ENCODE peak calls at places on chromosome 2, in six cellular contexts. B is A549, W is hepatocyte, I is H1, Y is transverse colon, J is brain microvascular endothelial cell. D is an unnamed sample.

GRCh38 chr2:219309278-219309677 is at the start of gene PTPRN:
- DNase-seq in Y (no peak), B (no peak), W (peak), J (peak), I (peak), D (no peak)

GRCh38 chr2:8616084-8616419 is 65.8 kb upstream of the ID2 start:
- DNase-seq in J (no peak), B (no peak), Y (no peak), W (no peak), I (no peak), D (no peak)

GRCh38 chr2:149068996-149069888 is 30.7 kb downstream of the LYPD6B start:
- DNase-seq in Y (no peak), J (peak), B (no peak), I (no peak), W (no peak), D (peak)

GRCh38 chr2:135790423-135790822 is 46.6 kb downstream of the LCT start:
- DNase-seq in Y (no peak), B (no peak), W (no peak), I (no peak), J (no peak), D (no peak)

GRCh38 chr2:69777778-69778089 is 35.8 kb downstream of the ANXA4 start:
- DNase-seq in Y (no peak), W (no peak), I (no peak), B (no peak), J (no peak), D (no peak)

GRCh38 chr2:161971532-161971931 is 102.5 kb downstream of the DPP4 start:
- DNase-seq in Y (no peak), W (no peak), J (no peak), B (no peak), I (no peak), D (no peak)

GRCh38 chr2:219362524-219363164 is 25.1 kb downstream of the DNPEP start:
- DNase-seq in W (peak), I (no peak), B (no peak), J (peak), Y (peak), D (peak)

GRCh38 chr2:230069418-230069817 is 694 bp upstream of the SLC16A14 start:
- DNase-seq in I (no peak), B (no peak), Y (no peak), J (no peak), W (no peak), D (no peak)

GRCh38 chr2:36456227-36456788 is 100.7 kb downstream of the CRIM1 start:
- DNase-seq in W (peak), Y (peak), J (peak), I (no peak), B (no peak), D (no peak)

GRCh38 chr2:64945973-64946736 is 43.0 kb upstream of the SLC1A4 start:
- DNase-seq in W (no peak), I (no peak), B (no peak), Y (peak), J (peak), D (no peak)
- H3K4me3 ChIP-seq in W (no peak), I (no peak), B (no peak), Y (no peak), J (no peak), D (no peak)

DNA sequence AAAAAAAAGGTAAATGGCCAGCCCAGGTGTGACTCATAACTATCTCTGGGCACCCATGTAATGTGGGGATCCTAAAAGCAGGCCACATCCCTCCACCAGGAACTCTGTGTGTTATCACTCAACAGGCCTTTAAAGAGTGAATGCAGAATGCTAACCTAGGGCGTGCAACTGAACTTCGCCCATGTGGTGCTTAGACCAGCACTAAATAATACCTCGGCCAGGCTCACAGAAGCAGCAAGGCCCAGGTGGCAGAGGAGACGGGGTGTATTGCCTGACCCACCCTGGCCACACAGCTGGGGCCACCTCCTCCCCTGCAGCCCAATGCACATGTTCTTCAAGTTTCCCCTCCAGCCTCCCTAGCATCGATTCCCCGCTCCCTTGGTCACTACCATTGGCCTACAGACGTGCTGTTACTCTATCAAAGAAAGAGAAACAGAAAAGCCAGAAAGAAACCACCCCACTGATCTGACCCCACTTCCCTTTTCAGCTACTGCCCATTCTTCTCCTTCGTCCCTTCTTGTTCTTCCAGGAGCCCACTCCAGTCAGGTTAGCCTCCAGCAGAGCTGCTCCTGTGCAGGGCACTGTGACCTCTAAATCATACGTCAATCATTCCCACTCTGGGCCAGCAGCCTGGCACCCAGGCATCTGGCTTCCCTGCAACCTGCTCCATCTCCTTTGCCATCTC is 22.0 kb downstream of the FAM178B start:
- DNase-seq in Y (no peak), W (no peak), J (no peak), B (no peak), I (no peak), D (no peak)
- TF ChIP-seq CTCF in Y (no peak), W (no peak), J (no peak), B (no peak), I (no peak), D (no peak)

GRCh38 chr2:236572482-236572881 is 2.9 kb downstream of the ACKR3 start:
- DNase-seq in J (no peak), Y (no peak), W (no peak), I (no peak), B (no peak), D (no peak)
- H3K4me3 ChIP-seq in J (no peak), Y (no peak), W (peak), I (no peak), B (peak), D (peak)

GRCh38 chr2:179354739-179355537 is 90.3 kb upstream of the SESTD1 start:
- DNase-seq in J (no peak), W (no peak), I (no peak), Y (no peak), B (no peak), D (peak)
- TF ChIP-seq CTCF in J (no peak), W (peak), I (no peak), Y (no peak), B (peak), D (peak)

GRCh38 chr2:147096671-147097070 is 748.2 kb upstream of the ACVR2A start:
- DNase-seq in Y (no peak), B (no peak), W (no peak), J (no peak), I (no peak), D (peak)

GRCh38 chr2:147092266-147092665 is 752.6 kb upstream of the ACVR2A start:
- DNase-seq in J (no peak), W (no peak), I (no peak), Y (no peak), B (no peak), D (no peak)

GRCh38 chr2:147095376-147095775 is 749.5 kb upstream of the ACVR2A start:
- DNase-seq in B (no peak), W (no peak), I (no peak), Y (no peak), J (no peak), D (no peak)

GRCh38 chr2:147091448-147091847 is 753.4 kb upstream of the ACVR2A start:
- DNase-seq in W (no peak), I (no peak), J (no peak), Y (no peak), B (no peak), D (no peak)

GRCh38 chr2:147094077-147094476 is 750.8 kb upstream of the ACVR2A start:
- DNase-seq in B (no peak), J (no peak), W (no peak), I (no peak), Y (no peak), D (no peak)
- H3K4me3 ChIP-seq in B (no peak), J (no peak), W (no peak), I (no peak), Y (no peak), D (no peak)

DNA sequence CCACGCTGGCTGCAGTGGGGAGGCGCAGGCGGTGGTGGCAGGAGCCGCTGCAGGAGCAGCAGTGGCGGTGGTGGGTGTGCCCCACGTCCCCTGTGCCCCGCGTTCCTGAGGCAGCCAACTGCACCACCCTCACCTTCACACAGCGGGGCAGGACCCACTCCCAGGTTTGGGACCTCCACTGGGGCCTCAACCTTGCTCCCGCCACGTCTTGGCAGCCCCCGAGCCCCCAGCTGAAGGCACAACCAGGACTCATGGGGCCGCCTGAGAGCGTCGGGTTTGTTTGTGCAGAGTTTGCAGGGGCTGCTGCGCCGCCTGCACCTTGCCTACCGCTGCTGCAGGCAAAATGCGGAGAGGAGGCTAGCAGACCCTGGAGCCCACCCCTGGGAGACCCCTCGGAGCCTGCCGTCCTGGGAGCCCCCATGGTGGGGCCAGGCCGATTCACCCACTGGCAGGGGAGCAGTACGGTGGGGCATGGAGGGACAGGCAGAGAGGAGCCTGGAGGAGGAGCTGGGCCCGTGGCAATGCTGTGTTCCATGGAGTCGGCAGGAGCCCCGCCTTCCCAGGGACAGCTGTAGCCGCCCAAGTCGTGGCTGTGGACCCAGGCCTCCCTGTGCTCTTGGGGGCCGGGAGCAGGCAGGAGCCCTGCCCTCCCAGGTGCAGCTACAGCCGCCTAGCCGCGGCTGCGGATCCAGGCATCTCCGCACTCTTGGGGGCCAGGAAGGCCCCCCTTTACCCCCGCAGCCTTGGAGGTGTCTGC is 14.7 kb upstream of the EML6 start:
- DNase-seq in W (peak), I (peak), Y (peak), J (no peak), B (no peak), D (peak)
- TF ChIP-seq CTCF in W (no peak), I (peak), Y (no peak), J (peak), B (no peak), D (no peak)

GRCh38 chr2:160467086-160467485 is 26.5 kb downstream of the RBMS1 start:
- DNase-seq in J (no peak), I (no peak), W (no peak), Y (no peak), B (no peak), D (no peak)

GRCh38 chr2:160472839-160473251 is 20.8 kb downstream of the RBMS1 start:
- DNase-seq in J (peak), Y (no peak), B (no peak), I (no peak), W (peak), D (peak)

GRCh38 chr2:160471950-160472349 is 21.7 kb downstream of the RBMS1 start:
- DNase-seq in Y (no peak), W (no peak), B (no peak), J (no peak), I (no peak), D (no peak)

GRCh38 chr2:160469164-160469563 is 24.4 kb downstream of the RBMS1 start:
- DNase-seq in B (no peak), J (no peak), W (peak), I (no peak), Y (no peak), D (no peak)

DNA sequence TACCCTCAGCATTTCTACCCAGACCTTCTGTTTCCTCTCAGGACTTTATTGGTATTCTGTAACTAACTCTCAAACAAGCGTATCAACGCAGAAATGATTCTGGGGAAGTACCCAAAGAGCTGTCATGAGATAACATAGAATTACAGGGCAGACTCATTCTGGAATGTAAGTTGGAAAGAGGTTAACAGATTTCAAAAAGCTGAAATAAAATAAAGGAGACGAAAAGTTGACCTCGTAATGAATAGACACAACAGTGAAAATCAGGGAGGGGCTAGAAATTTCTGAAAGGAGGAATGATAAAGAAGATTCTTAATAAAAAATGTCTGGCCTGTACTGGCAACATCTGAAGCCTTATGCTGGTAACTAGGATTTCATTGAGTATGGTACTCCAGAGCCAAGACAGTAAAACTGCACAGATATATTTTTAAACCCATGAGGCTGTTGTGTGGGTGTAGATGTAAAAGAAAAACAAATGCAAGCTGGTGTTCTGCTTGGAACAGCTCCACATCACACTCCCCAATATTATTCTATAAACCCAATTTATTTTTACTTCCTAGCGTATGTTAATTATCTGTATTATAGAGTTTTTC is 23.9 kb downstream of the RBMS1 start:
- DNase-seq in I (no peak), J (no peak), Y (no peak), W (no peak), B (no peak), D (no peak)
- H3K4me3 ChIP-seq in I (no peak), J (no peak), Y (no peak), W (no peak), B (no peak), D (no peak)

D was measured in bronchial epithelial cell.